ENCODE peak calls at places on chromosomes 12 and 14, in seven cellular contexts. R, U, C, S, A, T and E are unnamed samples.

GRCh38 chr12:131363416-131363815 is 347.5 kb upstream of the SFSWAP start:
- DNase-seq in C (no peak), U (no peak), R (no peak), A (no peak), S (no peak), T (no peak), E (peak)

GRCh38 chr12:124094733-124095132 is 121.7 kb downstream of the ZNF664 start:
- DNase-seq in T (no peak), R (no peak), S (no peak), U (no peak), C (no peak), A (no peak), E (no peak)

GRCh38 chr12:70609739-70610491 is 27.3 kb downstream of the PTPRB start:
- DNase-seq in T (peak), A (no peak), S (peak), R (peak), C (peak), U (peak), E (peak)

GRCh38 chr12:86134571-86134970 is 121.6 kb downstream of the MGAT4C start:
- DNase-seq in S (no peak), A (no peak), T (peak), U (no peak), R (no peak), C (no peak), E (no peak)

GRCh38 chr12:4145990-4146859 is 127.3 kb upstream of the CCND2 start:
- DNase-seq in A (no peak), T (no peak), S (no peak), R (no peak), C (no peak), U (no peak), E (no peak)

GRCh38 chr14:61153436-61153835 is 127.7 kb downstream of the TMEM30B start:
- DNase-seq in R (no peak), T (no peak), A (no peak), S (no peak), U (no peak), C (no peak), E (no peak)

GRCh38 chr14:70785556-70785955 is 23.8 kb downstream of the MAP3K9 start:
- DNase-seq in U (no peak), A (no peak), T (peak), S (no peak), C (no peak), R (no peak), E (no peak)

GRCh38 chr12:55727643-55728184 is 1.1 kb downstream of the CD63 start:
- DNase-seq in A (no peak), R (peak), T (peak), C (peak), S (no peak), U (peak), E (peak)

GRCh38 chr14:37610945-37611523 is 15.6 kb downstream of the TTC6 start:
- DNase-seq in S (no peak), C (no peak), U (no peak), R (no peak), A (no peak), T (no peak), E (no peak)

GRCh38 chr12:19035552-19035951 is 94.0 kb upstream of the PLEKHA5 start:
- DNase-seq in U (no peak), S (no peak), C (no peak), T (peak), A (no peak), R (no peak), E (peak)

GRCh38 chr12:99253068-99253467 is 394.5 kb upstream of the GARIN6 start:
- DNase-seq in S (no peak), A (no peak), R (no peak), C (peak), U (no peak), T (no peak), E (no peak)

GRCh38 chr12:116524964-116525379 is 34.2 kb upstream of the MAP1LC3B2 start:
- DNase-seq in T (peak), A (no peak), U (peak), C (no peak), S (no peak), R (no peak), E (peak)

GRCh38 chr14:96098309-96098998 is 59.3 kb downstream of the C14orf132 start:
- DNase-seq in T (peak), S (peak), C (peak), U (peak), R (peak), A (no peak), E (peak)

GRCh38 chr12:94109154-94109553 is 39.2 kb upstream of the PLXNC1 start:
- DNase-seq in U (no peak), S (no peak), A (no peak), C (no peak), T (peak), R (no peak), E (peak)

GRCh38 chr12:67482751-67483661 is 165.5 kb upstream of the DYRK2 start:
- DNase-seq in R (peak), A (peak), T (peak), U (peak), C (no peak), S (no peak), E (peak)

GRCh38 chr14:42947991-42948390 is 1341.3 kb downstream of the LRFN5 start:
- DNase-seq in T (no peak), A (no peak), R (no peak), S (no peak), C (no peak), U (no peak), E (no peak)

DNA sequence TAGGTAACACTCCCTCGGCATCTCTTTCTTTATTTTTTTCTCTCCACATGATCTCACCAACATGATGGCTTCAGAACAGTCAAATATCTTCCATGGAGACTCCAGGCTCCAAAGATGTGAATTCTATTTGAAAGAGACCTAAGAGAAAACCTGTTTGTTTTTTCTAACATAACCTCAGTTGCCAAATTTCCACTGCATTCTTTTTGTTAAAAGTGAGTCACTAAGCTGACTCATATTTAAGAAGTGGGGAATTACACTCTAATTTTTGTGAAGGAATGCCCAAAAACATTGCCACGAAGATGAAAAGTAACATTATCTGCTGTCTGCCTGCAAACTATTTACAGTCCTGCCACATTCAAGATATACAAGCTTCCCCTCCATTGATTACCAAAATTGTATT is 1337.6 kb downstream of the LRFN5 start:
- DNase-seq in S (no peak), U (no peak), C (no peak), A (no peak), T (peak), R (no peak), E (no peak)
- H3K4me3 ChIP-seq in S (no peak), U (no peak), C (no peak), A (no peak), T (no peak), R (no peak), E (no peak)

DNA sequence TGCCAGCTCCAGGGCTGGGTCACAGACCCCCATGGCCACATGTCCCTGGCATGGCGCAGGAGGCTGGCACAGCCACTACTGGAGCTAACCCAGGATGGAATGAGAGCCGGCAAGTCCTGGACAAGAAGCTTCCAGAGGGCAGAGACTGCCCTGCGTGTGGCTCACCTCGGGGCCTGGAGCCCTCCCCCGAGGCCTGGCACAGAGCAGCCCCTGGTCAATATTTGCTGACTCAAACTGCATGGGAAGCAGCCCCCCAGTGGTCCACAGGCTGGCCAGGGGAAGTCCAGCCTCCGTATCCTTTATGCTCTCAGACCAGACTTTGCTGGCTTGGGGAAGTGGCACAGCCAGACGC is 71.4 kb downstream of the BCL11B start:
- DNase-seq in U (no peak), R (no peak), C (no peak), A (no peak), T (no peak), S (no peak), E (no peak)
- H3K4me3 ChIP-seq in U (no peak), R (no peak), C (no peak), A (no peak), T (no peak), S (no peak), E (no peak)

GRCh38 chr12:8698830-8699330 is 1.1 kb downstream of the RIMKLB start:
- DNase-seq in A (no peak), U (no peak), C (no peak), R (no peak), T (peak), S (no peak), E (peak)
- H3K4me3 ChIP-seq in A (peak), U (peak), C (peak), R (peak), T (peak), S (peak), E (peak)

DNA sequence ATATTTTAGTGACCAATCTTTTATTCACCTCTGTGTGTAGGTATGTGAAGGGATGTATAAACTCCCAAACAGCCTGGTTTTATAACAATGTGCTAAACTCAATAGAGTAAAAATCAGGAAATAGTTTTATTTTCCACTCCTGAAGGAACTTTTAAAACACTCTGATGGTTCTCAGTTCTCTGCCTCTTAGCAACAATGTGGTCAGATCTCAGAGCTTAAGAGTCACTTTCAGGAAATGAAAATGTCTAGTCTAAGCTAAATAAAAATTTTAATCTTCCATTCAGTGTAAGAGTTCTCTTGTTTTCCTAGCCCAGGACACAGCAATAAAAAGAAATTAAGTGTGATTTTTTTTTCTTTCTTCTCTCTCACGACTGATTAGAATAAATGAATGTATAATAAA is 718.0 kb downstream of the C12orf50 start:
- DNase-seq in R (no peak), U (no peak), C (no peak), T (no peak), A (no peak), S (no peak), E (no peak)
- H3K4me3 ChIP-seq in R (no peak), U (no peak), C (no peak), T (no peak), A (no peak), S (no peak), E (peak)

GRCh38 chr14:24414732-24415420 is 14.6 kb downstream of the CBLN3 start:
- DNase-seq in R (no peak), T (no peak), C (no peak), A (no peak), U (no peak), S (no peak), E (no peak)
- H3K4me3 ChIP-seq in R (no peak), T (no peak), C (no peak), A (no peak), U (no peak), S (no peak), E (no peak)

DNA sequence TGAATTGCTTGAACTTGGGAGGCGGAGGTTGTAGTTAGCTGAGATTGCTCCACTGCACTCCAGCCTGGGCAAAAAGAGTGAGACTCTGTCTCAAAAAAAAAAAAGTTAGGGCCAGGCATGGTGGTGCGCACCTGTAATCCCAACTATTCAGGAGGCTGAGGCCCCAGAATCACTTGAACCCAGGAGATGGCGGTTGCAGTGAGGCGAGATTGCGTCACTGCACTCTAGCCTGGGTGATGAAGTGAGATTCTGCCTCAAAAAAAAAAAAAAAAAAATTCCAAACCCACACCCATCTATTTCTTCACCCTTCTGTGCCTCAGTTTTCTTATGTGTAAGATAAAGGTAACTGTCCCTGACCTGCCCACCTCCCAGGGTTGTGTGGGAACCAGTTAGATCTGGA is 11.0 kb upstream of the MLXIP start:
- DNase-seq in T (no peak), R (no peak), U (no peak), S (no peak), A (no peak), C (no peak), E (no peak)
- H3K4me3 ChIP-seq in T (no peak), R (no peak), U (no peak), S (no peak), A (no peak), C (no peak), E (no peak)

DNA sequence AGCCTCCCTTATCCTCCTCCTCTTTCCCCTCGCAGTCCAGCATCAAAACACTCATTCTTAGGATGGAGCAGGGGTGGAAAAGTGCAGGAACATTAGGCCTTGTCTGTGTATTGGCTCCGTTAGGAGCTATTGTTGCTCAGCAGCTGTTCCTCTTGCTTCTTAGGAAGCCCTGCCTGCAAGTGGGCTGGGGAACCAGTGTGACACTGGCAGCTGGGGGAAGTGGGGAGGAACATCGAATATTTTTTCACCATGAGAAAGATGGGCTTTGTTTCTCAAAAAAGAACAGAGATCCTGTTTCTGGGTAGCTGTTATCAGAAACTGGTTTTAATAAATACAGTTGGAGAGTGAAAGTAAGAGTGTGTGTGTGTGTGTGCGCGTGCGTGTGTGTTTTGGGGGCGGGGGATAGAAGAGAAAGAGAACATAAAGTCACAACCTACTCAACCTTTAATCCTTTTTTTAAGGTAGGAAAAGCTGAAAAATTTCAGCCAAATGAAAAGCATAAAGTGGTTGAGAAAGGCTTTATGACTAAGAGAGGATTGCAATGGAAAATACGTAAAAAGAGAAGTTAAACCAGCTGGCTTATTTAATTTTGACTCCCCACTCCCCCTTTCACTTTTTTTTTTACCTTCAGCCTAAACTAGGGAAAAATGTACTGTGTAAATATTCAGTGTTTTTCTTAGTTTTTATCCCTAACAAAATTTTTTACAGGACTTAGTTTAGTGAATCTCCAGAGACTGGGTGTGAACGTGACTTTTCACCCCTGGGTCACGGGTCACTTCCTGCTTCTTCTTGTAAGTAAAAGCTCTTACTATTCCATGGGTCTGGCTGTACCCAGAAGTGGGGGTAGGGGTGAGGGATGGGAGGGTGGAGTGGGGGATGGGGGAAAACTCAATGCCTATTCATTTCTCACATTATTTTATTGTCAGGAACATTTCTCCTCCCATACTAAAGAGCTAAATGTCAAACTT is 197.1 kb upstream of the PLEKHG7 start:
- DNase-seq in C (no peak), A (peak), R (peak), T (peak), U (peak), S (no peak), E (no peak)
- H3K4me3 ChIP-seq in C (no peak), A (peak), R (no peak), T (no peak), U (no peak), S (no peak), E (peak)

GRCh38 chr12:6963016-6963731 is 7.3 kb downstream of the PHB2 start:
- DNase-seq in T (no peak), A (no peak), C (no peak), R (peak), U (no peak), S (no peak), E (no peak)
- H3K4me3 ChIP-seq in T (no peak), A (no peak), C (no peak), R (peak), U (no peak), S (no peak), E (no peak)

GRCh38 chr12:2689879-2690278 is 104.9 kb upstream of the FKBP4 start:
- DNase-seq in S (peak), C (no peak), T (no peak), R (no peak), U (no peak), A (no peak), E (peak)

GRCh38 chr12:2690348-2691000 is 104.3 kb upstream of the FKBP4 start:
- DNase-seq in U (no peak), A (no peak), S (no peak), C (no peak), R (no peak), T (no peak), E (peak)

GRCh38 chr12:2691340-2692111 is 103.2 kb upstream of the FKBP4 start:
- DNase-seq in A (no peak), U (no peak), T (no peak), S (peak), R (peak), C (no peak), E (peak)

GRCh38 chr12:2692156-2692555 is 102.6 kb upstream of the FKBP4 start:
- DNase-seq in S (no peak), T (no peak), A (no peak), R (no peak), C (no peak), U (no peak), E (peak)

DNA sequence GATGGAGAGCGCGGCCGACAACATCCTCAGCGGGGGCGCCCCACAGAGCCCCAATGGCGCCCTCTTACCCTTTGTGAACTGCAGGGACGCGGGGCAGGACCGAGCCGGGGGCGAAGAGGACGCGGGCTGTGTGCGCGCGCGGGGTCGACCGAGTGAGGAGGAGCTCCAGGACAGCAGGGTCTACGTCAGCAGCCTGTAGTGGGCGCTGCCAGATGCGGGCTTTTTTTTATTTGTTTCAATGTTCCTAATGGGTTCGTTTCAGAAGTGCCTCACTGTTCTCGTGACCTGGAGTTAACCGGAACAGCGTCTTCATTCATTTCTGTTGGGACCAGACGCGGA is 103.8 kb upstream of the FKBP4 start:
- DNase-seq in R (peak), C (no peak), S (peak), U (no peak), A (no peak), T (no peak), E (peak)
- H3K4me3 ChIP-seq in R (peak), C (peak), S (peak), U (peak), A (peak), T (peak), E (peak)